ENCODE peak calls at places on chromosome 21, in nine cellular contexts. F is T-helper 1 cell; Z is GM23338; E is HL-60; K is CD4-positive, alpha-beta T cell; A is stomach; M is ecto neural progenitor cell; I is GM20000; G is cardiac muscle cell. J is an unnamed sample.

GRCh38 chr21:17726047-17726446 is 93.1 kb downstream of the C21orf91 start:
- DNase-seq in F (no peak), Z (peak), E (no peak), K (no peak), A (no peak), M (no peak), I (no peak), G (no peak), J (no peak)

GRCh38 chr21:34930971-34931370 is 118.1 kb downstream of the RUNX1 start:
- DNase-seq in F (no peak), Z (no peak), E (no peak), K (no peak), A (no peak), M (no peak), I (no peak), G (no peak), J (no peak)

GRCh38 chr21:45288441-45288841 is 746 bp upstream of the POFUT2 start:
- DNase-seq in F (no peak), Z (peak), E (no peak), K (no peak), A (peak), M (no peak), I (no peak), G (no peak), J (no peak)

GRCh38 chr21:34579411-34579810 is 35.5 kb downstream of the RCAN1 start:
- DNase-seq in F (no peak), Z (no peak), E (no peak), K (no peak), A (no peak), M (no peak), I (no peak), G (no peak), J (no peak)

GRCh38 chr21:38619865-38620513 is 121.7 kb upstream of the ERG start:
- DNase-seq in F (no peak), Z (no peak), E (no peak), K (no peak), A (no peak), M (no peak), I (no peak), G (no peak), J (no peak)

GRCh38 chr21:46207006-46207919 is 21.3 kb downstream of the LSS start:
- DNase-seq in F (no peak), Z (no peak), E (no peak), K (no peak), A (no peak), M (no peak), I (no peak), G (no peak), J (no peak)

GRCh38 chr21:25848309-25848708 is 113.5 kb downstream of the GABPA start:
- DNase-seq in F (no peak), Z (no peak), E (no peak), K (no peak), A (no peak), M (no peak), I (no peak), G (no peak), J (no peak)

GRCh38 chr21:33478858-33479678 is 706 bp downstream of the TMEM50B start:
- DNase-seq in F (peak), Z (peak), E (peak), K (peak), A (peak), M (peak), I (peak), G (peak), J (peak)

GRCh38 chr21:42463861-42464515 is 32.0 kb downstream of the RSPH1 start:
- DNase-seq in F (peak), Z (peak), E (peak), K (peak), A (peak), M (no peak), I (no peak), G (no peak), J (peak)

GRCh38 chr21:27292229-27292628 is 325.3 kb upstream of the ADAMTS5 start:
- DNase-seq in F (no peak), Z (no peak), E (no peak), K (no peak), A (no peak), M (no peak), I (no peak), G (no peak), J (no peak)

GRCh38 chr21:44793269-44794030 is 8.2 kb downstream of the UBE2G2 start:
- DNase-seq in F (peak), Z (peak), E (peak), K (peak), A (peak), M (peak), I (peak), G (peak), J (peak)

GRCh38 chr21:43188181-43188580 is 19.4 kb downstream of the CRYAA start:
- DNase-seq in F (no peak), Z (no peak), E (no peak), K (no peak), A (no peak), M (peak), I (no peak), G (no peak), J (no peak)

GRCh38 chr21:45976666-45977335 is 4.8 kb upstream of the COL6A1 start:
- DNase-seq in F (no peak), Z (no peak), E (no peak), K (no peak), A (peak), M (peak), I (no peak), G (no peak), J (no peak)

GRCh38 chr21:32423320-32423719 is 10.8 kb downstream of the EVA1C start:
- DNase-seq in F (no peak), Z (no peak), E (no peak), K (no peak), A (no peak), M (no peak), I (no peak), G (no peak), J (no peak)

GRCh38 chr21:34724857-34725195 is 56.0 kb downstream of the CLIC6 start:
- DNase-seq in F (no peak), Z (no peak), E (no peak), K (no peak), A (no peak), M (no peak), I (no peak), G (no peak), J (no peak)

GRCh38 chr21:46594276-46594675 is 10.6 kb downstream of the S100B start:
- DNase-seq in F (no peak), Z (peak), E (no peak), K (no peak), A (no peak), M (no peak), I (no peak), G (no peak), J (no peak)

GRCh38 chr21:27582946-27583270 is 616.0 kb upstream of the ADAMTS5 start:
- DNase-seq in F (no peak), Z (no peak), E (no peak), K (no peak), A (no peak), M (no peak), I (no peak), G (no peak), J (no peak)

GRCh38 chr21:32278068-32278467 is 781 bp downstream of the MIS18A start:
- DNase-seq in F (no peak), Z (peak), E (peak), K (no peak), A (no peak), M (no peak), I (no peak), G (peak), J (no peak)

GRCh38 chr21:17848228-17848627 is 29.1 kb upstream of the C21orf91 start:
- DNase-seq in F (no peak), Z (no peak), E (no peak), K (no peak), A (no peak), M (no peak), I (peak), G (no peak), J (no peak)

GRCh38 chr21:41369105-41369914 is 7.5 kb downstream of the MX2 start:
- DNase-seq in F (no peak), Z (peak), E (peak), K (no peak), A (no peak), M (peak), I (peak), G (peak), J (peak)

GRCh38 chr21:35530726-35531125 is 481.6 kb upstream of the RUNX1 start:
- DNase-seq in F (no peak), Z (no peak), E (peak), K (no peak), A (no peak), M (no peak), I (no peak), G (no peak), J (no peak)

GRCh38 chr21:42913461-42913860 is 12.0 kb downstream of the ERVH48-1 start:
- DNase-seq in F (no peak), Z (peak), E (no peak), K (no peak), A (no peak), M (no peak), I (no peak), G (no peak), J (no peak)

GRCh38 chr21:31370893-31371652 is 27.0 kb upstream of the TIAM1 start:
- DNase-seq in F (no peak), Z (no peak), E (no peak), K (no peak), A (no peak), M (no peak), I (no peak), G (no peak), J (no peak)

GRCh38 chr21:17780539-17780938 is 38.6 kb downstream of the C21orf91 start:
- DNase-seq in F (peak), Z (no peak), E (peak), K (no peak), A (no peak), M (no peak), I (peak), G (no peak), J (no peak)

GRCh38 chr21:45511007-45511406 is 31.2 kb downstream of the SLC19A1 start:
- DNase-seq in F (no peak), Z (no peak), E (no peak), K (no peak), A (no peak), M (no peak), I (no peak), G (no peak), J (no peak)

GRCh38 chr21:36156815-36157670 is at the start of gene DOP1B:
- DNase-seq in F (peak), Z (peak), E (no peak), K (peak), A (no peak), M (no peak), I (no peak), G (no peak), J (peak)

GRCh38 chr21:41396452-41397107 is 29.5 kb upstream of the MX1 start:
- DNase-seq in F (no peak), Z (peak), E (peak), K (no peak), A (peak), M (no peak), I (no peak), G (no peak), J (no peak)

GRCh38 chr21:38761531-38761930 is 44.2 kb upstream of the ETS2 start:
- DNase-seq in F (no peak), Z (no peak), E (no peak), K (no peak), A (no peak), M (no peak), I (no peak), G (peak), J (no peak)

GRCh38 chr21:29938968-29939858 is 583 bp downstream of the GRIK1 start:
- DNase-seq in F (no peak), Z (peak), E (no peak), K (no peak), A (no peak), M (peak), I (no peak), G (peak), J (peak)

GRCh38 chr21:45390121-45390751 is 14.7 kb upstream of the COL18A1 start:
- DNase-seq in F (no peak), Z (no peak), E (no peak), K (no peak), A (no peak), M (no peak), I (no peak), G (no peak), J (no peak)

GRCh38 chr21:46289655-46290178 is 3.6 kb downstream of the YBEY start:
- DNase-seq in F (no peak), Z (no peak), E (no peak), K (no peak), A (no peak), M (no peak), I (no peak), G (no peak), J (no peak)

GRCh38 chr21:32813265-32813903 is 41.8 kb upstream of the PAXBP1 start:
- DNase-seq in F (no peak), Z (peak), E (peak), K (no peak), A (no peak), M (no peak), I (peak), G (peak), J (peak)

GRCh38 chr21:34362670-34363069 is 1.1 kb upstream of the KCNE2 start:
- DNase-seq in F (no peak), Z (no peak), E (no peak), K (no peak), A (no peak), M (no peak), I (no peak), G (no peak), J (no peak)

GRCh38 chr21:34560021-34560420 is 48.0 kb upstream of the KCNE1 start:
- DNase-seq in F (no peak), Z (no peak), E (no peak), K (no peak), A (no peak), M (no peak), I (no peak), G (no peak), J (no peak)